ENCODE peak calls at places on chromosome 20, in six cellular contexts. B is stomach; G is Peyer's patch; S is naive thymus-derived CD4-positive, alpha-beta T cell; Z is CD8-positive, alpha-beta memory T cell; Y is left ventricle myocardium inferior. T is an unnamed sample.

GRCh38 chr20:3863317-3863716 is 16.7 kb downstream of the MAVS start:
- DNase-seq in S (no peak), Z (no peak), B (no peak), Y (no peak), G (no peak), T (no peak)

GRCh38 chr20:50192364-50193168 is 1.9 kb downstream of the CEBPB start:
- DNase-seq in G (peak), Y (peak), B (peak), Z (peak), S (peak), T (peak)

GRCh38 chr20:57619053-57619831 is 984 bp downstream of the ZBP1 start:
- DNase-seq in Z (peak), S (peak), G (peak), Y (peak), B (peak), T (no peak)

GRCh38 chr20:41524980-41525613 is 93.1 kb downstream of the CHD6 start:
- DNase-seq in Z (no peak), G (no peak), B (peak), Y (peak), S (no peak), T (peak)

GRCh38 chr20:23049933-23050838 is 714 bp upstream of the THBD start:
- DNase-seq in Y (peak), Z (no peak), S (no peak), G (no peak), B (peak), T (peak)

GRCh38 chr20:1935696-1936366 is 40.6 kb downstream of the SIRPA start:
- DNase-seq in S (no peak), B (no peak), Z (no peak), G (no peak), Y (peak), T (peak)

GRCh38 chr20:39576786-39577185 is 614.6 kb downstream of the DHX35 start:
- DNase-seq in S (no peak), B (no peak), Z (no peak), G (no peak), Y (no peak), T (no peak)

GRCh38 chr20:49560186-49560585 is 7.8 kb downstream of the PTGIS start:
- DNase-seq in G (no peak), B (no peak), Z (no peak), S (peak), Y (no peak), T (no peak)

GRCh38 chr20:48298851-48299484 is 513.7 kb upstream of the SULF2 start:
- DNase-seq in S (no peak), B (no peak), G (no peak), Z (no peak), Y (no peak), T (no peak)

GRCh38 chr20:39910536-39910935 is 778.5 kb downstream of the MAFB start:
- DNase-seq in Y (peak), G (no peak), B (no peak), S (no peak), Z (no peak), T (peak)

GRCh38 chr20:57469418-57470211 is 55.3 kb downstream of the CTCFL start:
- DNase-seq in Z (no peak), G (no peak), B (no peak), S (no peak), Y (peak), T (peak)

GRCh38 chr20:49567421-49568256 is at the start of gene PTGIS:
- DNase-seq in Z (no peak), S (no peak), G (no peak), B (peak), Y (no peak), T (no peak)

GRCh38 chr20:3628502-3629314 is 34.5 kb downstream of the GFRA4 start:
- DNase-seq in Y (no peak), S (no peak), B (no peak), G (no peak), Z (no peak), T (no peak)

GRCh38 chr20:4135385-4136077 is 120.2 kb upstream of the RNF24 start:
- DNase-seq in Y (no peak), S (no peak), B (peak), Z (no peak), G (no peak), T (no peak)

GRCh38 chr20:32582659-32583580 is 2.2 kb downstream of the NOL4L start:
- DNase-seq in S (peak), Y (peak), B (no peak), G (no peak), Z (no peak), T (peak)

GRCh38 chr20:50269111-50270033 is 78.7 kb downstream of the CEBPB start:
- DNase-seq in Y (no peak), G (no peak), Z (no peak), B (no peak), S (no peak), T (no peak)

GRCh38 chr20:21184810-21185209 is 58.9 kb downstream of the KIZ start:
- DNase-seq in S (no peak), G (no peak), Y (no peak), B (no peak), Z (no peak), T (no peak)

GRCh38 chr20:5270608-5271007 is 46.1 kb downstream of the PROKR2 start:
- DNase-seq in G (no peak), Z (no peak), Y (no peak), S (no peak), B (no peak), T (no peak)

GRCh38 chr20:59836768-59837167 is 96.7 kb downstream of the SYCP2 start:
- DNase-seq in Z (no peak), G (no peak), B (no peak), S (no peak), Y (no peak), T (peak)

GRCh38 chr20:19909696-19910095 is 107.5 kb upstream of the NAA20 start:
- DNase-seq in Z (no peak), S (no peak), B (peak), Y (peak), G (no peak), T (peak)

GRCh38 chr20:58433029-58433657 is 44.1 kb downstream of the VAPB start:
- DNase-seq in Y (no peak), Z (no peak), S (no peak), G (no peak), B (no peak), T (no peak)

GRCh38 chr20:18793625-18794427 is 19.8 kb upstream of the SCP2D1 start:
- DNase-seq in Z (peak), Y (peak), S (peak), B (peak), G (peak), T (peak)

GRCh38 chr20:56779452-56780143 is 150.5 kb downstream of the TFAP2C start:
- DNase-seq in B (no peak), Y (no peak), G (no peak), S (no peak), Z (no peak), T (no peak)

GRCh38 chr20:36439040-36439730 is 102.1 kb upstream of the MYL9 start:
- DNase-seq in G (peak), B (peak), S (peak), Z (peak), Y (peak), T (peak)

GRCh38 chr20:24993337-24994185 is 1.0 kb upstream of the APMAP start:
- DNase-seq in Z (no peak), S (no peak), B (no peak), G (no peak), Y (no peak), T (no peak)

GRCh38 chr20:59632426-59633113 is 28.2 kb downstream of the PHACTR3 start:
- DNase-seq in S (no peak), G (no peak), B (peak), Z (no peak), Y (no peak), T (no peak)

GRCh38 chr20:60013296-60014142 is 55.3 kb downstream of the CDH26 start:
- DNase-seq in Y (no peak), S (no peak), Z (no peak), G (no peak), B (no peak), T (no peak)

GRCh38 chr20:47328841-47329448 is 27.6 kb downstream of the ZMYND8 start:
- DNase-seq in B (peak), G (no peak), Z (no peak), Y (no peak), S (no peak), T (no peak)

GRCh38 chr20:48690888-48691287 is 136.9 kb downstream of the PREX1 start:
- DNase-seq in Y (no peak), B (no peak), Z (no peak), S (no peak), G (no peak), T (peak)

GRCh38 chr20:17849901-17850673 is 118.5 kb downstream of the SNX5 start:
- DNase-seq in G (no peak), B (peak), Z (no peak), Y (peak), S (no peak), T (peak)

GRCh38 chr20:31496761-31497295 is 17.4 kb upstream of the HM13 start:
- DNase-seq in G (no peak), B (no peak), Z (no peak), Y (peak), S (no peak), T (peak)

GRCh38 chr20:56554869-56555268 is 21.8 kb downstream of the FAM209B start:
- DNase-seq in S (no peak), Z (no peak), B (no peak), G (no peak), Y (no peak), T (no peak)

GRCh38 chr20:50308513-50309279 is 118.1 kb downstream of the CEBPB start:
- DNase-seq in G (peak), Z (no peak), B (peak), S (no peak), Y (peak), T (peak)

GRCh38 chr20:24789877-24790276 is 159.2 kb upstream of the CST7 start:
- DNase-seq in S (no peak), G (no peak), Y (no peak), B (no peak), Z (no peak), T (no peak)

GRCh38 chr20:20407891-20408805 is 40.2 kb downstream of the INSM1 start:
- DNase-seq in Y (no peak), B (no peak), G (no peak), Z (no peak), S (no peak), T (no peak)

GRCh38 chr20:16491277-16491912 is 81.9 kb downstream of the KIF16B start:
- DNase-seq in Z (no peak), G (no peak), B (no peak), Y (no peak), S (no peak), T (peak)

GRCh38 chr20:42544926-42545325 is 644.8 kb downstream of the PTPRT start:
- DNase-seq in G (no peak), Y (no peak), S (no peak), Z (no peak), B (peak), T (no peak)

GRCh38 chr20:20680991-20681508 is 31.4 kb downstream of the RALGAPA2 start:
- DNase-seq in Z (no peak), G (no peak), Y (no peak), B (no peak), S (no peak), T (no peak)

GRCh38 chr20:12053348-12053747 is 135.7 kb downstream of the BTBD3 start:
- DNase-seq in S (no peak), Y (no peak), Z (no peak), G (no peak), B (no peak), T (no peak)
- H3K27ac ChIP-seq in S (no peak), Y (no peak), Z (no peak), G (no peak), B (no peak), T (no peak)

GRCh38 chr20:45416917-45417316 is 976 bp downstream of the PIGT start:
- DNase-seq in G (no peak), S (no peak), B (no peak), Y (no peak), Z (no peak), T (no peak)
- H3K4me3 ChIP-seq in G (peak), S (peak), B (peak), Y (peak), Z (peak), T (no peak)

DNA sequence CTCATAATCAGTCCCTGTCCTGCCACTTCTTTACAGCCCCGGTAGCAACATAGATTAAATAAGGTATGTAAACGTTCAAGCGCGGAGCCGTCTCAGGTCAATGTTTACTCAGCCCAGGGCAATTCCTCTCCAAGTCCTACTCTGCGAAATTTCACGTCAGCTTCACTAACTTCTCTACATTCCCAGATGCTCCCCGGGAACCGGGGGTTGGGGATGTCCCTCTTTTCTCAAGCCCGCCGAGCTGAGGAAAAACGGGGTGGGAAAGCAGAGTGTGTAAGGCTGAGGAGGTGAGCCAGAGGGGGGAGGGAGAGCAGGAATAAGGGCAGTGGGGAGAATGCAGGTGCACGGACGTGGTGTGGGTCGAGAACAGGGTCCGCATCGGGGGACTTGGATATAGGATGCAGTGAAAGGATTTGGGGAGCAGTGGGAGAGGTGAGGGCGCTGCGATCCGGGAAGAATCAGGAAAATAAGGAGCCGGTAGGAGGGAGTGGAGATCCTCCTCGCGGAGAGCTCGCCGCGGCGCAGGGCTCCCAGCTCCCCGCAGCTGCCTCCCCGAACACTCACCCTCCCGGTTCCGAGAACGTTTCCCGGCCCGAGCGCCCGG is 469 bp upstream of the TP53INP2 start:
- DNase-seq in B (peak), G (peak), Z (no peak), S (peak), Y (no peak), T (peak)
- H3K27ac ChIP-seq in B (peak), G (peak), Z (peak), S (peak), Y (peak), T (peak)

GRCh38 chr20:62601172-62601571 is 41.1 kb upstream of the SLCO4A1 start:
- DNase-seq in S (no peak), B (no peak), G (no peak), Z (no peak), Y (no peak), T (no peak)

GRCh38 chr20:62603907-62604785 is 38.2 kb upstream of the SLCO4A1 start:
- DNase-seq in Z (no peak), B (no peak), G (no peak), Y (no peak), S (no peak), T (no peak)

GRCh38 chr20:62602550-62602949 is 39.8 kb upstream of the SLCO4A1 start:
- DNase-seq in S (peak), G (no peak), Y (peak), Z (peak), B (peak), T (no peak)

GRCh38 chr20:62604796-62605195 is 37.5 kb upstream of the SLCO4A1 start:
- DNase-seq in G (no peak), Y (no peak), Z (no peak), B (no peak), S (no peak), T (no peak)

GRCh38 chr20:62603021-62603906 is 39.0 kb upstream of the SLCO4A1 start:
- DNase-seq in Y (peak), G (peak), B (peak), S (peak), Z (peak), T (peak)
- H3K4me3 ChIP-seq in Y (no peak), G (peak), B (peak), S (peak), Z (peak), T (no peak)

DNA sequence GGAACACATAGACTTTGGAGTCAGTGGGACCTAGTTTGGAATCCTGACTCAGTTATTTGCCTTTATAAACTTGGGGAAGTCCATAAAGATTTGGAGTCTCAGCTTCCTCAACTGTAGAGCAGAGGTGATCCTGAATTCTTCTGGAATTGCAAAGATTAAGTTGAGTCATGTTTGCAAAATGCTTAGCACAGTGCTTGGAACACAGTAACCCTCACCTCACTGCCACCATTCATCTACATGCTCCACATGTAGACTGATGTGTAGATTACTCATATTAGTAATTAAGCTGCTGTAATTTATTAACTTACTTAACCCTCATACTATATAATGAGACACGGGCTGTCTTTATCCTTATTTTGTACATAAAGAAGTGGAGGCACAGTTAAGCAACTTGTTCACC is 61.4 kb downstream of the LAMP5 start:
- DNase-seq in Y (no peak), Z (no peak), B (no peak), S (no peak), G (no peak), T (no peak)
- H3K27ac ChIP-seq in Y (no peak), Z (no peak), B (no peak), S (no peak), G (no peak), T (no peak)

GRCh38 chr20:37901280-37901666 is 1.7 kb upstream of the VSTM2L start:
- DNase-seq in Y (no peak), Z (no peak), B (no peak), G (no peak), S (no peak), T (no peak)

GRCh38 chr20:37904008-37904675 is 1.2 kb downstream of the VSTM2L start:
- DNase-seq in Y (no peak), Z (no peak), S (no peak), G (no peak), B (no peak), T (peak)

GRCh38 chr20:37903317-37904007 is 535 bp downstream of the VSTM2L start:
- DNase-seq in S (peak), Y (no peak), Z (no peak), B (no peak), G (no peak), T (no peak)

GRCh38 chr20:37902504-37903313 is at the start of gene VSTM2L:
- DNase-seq in G (no peak), Y (no peak), Z (no peak), S (peak), B (peak), T (peak)

DNA sequence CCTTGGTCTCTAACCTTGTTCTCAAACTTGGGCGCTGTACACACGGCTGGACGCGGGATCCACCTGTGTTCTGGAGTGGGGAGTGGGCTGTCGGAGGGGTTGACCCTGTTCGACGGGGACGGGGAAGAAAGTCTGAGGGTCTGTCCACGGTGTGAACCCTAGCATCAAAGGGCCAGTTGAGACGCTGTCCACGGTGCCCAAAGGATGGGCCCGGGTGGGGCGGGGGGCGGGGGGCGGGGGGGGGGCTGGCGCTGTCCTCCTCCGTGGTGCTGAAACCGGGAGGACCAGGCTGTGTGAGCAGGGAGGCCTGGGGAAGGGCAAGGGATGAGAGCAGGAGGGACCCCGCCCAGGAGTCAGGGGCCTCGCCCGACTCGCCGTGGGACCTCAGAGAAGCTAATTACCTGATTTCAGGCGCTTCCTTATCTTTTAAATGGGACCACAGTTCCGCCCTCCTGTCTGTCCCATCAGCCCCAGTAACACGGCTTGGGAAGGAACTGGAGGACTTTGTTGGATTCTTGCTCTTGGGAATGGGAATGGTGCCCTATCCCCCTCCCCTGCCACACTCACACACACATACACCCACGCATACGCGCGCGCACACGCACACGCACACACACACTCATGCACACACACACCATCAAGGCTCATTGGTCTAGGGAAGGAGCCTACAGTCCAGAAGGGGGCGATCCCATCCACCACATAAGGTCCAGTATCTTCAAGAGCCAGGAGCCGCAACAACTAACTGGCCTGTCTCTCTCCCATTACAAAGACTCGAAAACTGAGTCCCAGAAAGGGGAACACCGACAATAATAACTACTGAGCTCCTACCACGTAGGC is 1.0 kb upstream of the VSTM2L start:
- DNase-seq in B (peak), Y (no peak), S (no peak), G (peak), Z (no peak), T (peak)
- H3K4me3 ChIP-seq in B (peak), Y (peak), S (no peak), G (no peak), Z (no peak), T (peak)

DNA sequence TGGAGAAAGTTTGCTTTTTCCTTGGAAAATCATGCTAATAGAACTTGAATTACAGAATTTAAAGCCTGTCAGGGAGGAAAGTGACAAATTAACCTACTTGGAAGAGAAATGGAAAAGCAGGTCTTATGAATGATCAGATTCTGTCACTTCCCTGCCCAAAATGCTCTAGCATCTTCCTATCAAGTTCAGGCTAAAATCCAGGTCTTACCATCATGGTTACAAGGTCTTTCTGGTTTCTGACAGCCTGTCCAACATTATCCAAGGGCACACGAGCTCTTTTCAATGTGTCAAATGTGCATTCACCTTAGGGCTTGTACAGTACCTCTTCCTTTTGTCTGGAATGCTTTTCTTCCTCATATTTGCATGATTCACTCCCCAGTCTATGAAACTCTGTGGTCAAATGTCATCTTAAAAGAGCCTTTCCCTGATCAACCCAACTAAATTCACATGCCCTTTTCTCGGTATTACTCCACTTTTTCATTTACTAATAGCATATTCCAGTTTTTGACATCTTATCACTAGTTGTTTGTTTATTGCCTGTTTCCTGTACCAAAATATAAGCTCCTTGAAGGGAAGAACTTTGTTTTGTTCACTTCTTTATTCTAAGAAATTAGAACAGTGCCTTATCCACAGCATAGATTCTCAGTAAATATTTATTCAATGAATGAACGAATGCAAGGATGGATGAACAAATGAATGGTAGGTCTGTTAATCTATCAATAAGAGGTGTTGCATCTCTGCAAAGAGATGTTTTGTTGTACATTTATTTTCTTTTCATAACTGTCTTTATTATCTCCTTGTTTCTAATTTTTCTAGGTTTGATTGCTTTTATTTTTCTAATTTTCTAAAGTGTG is 139.5 kb downstream of the BCAS1 start:
- DNase-seq in G (no peak), B (no peak), S (no peak), Y (no peak), Z (no peak), T (no peak)
- H3K27ac ChIP-seq in G (peak), B (no peak), S (no peak), Y (no peak), Z (no peak), T (no peak)

GRCh38 chr20:61230-61629 is 26.2 kb upstream of the DEFB125 start:
- DNase-seq in S (no peak), B (no peak), Y (no peak), Z (no peak), G (no peak), T (no peak)
- H3K4me3 ChIP-seq in S (no peak), B (no peak), Y (no peak), Z (no peak), G (no peak), T (no peak)

T was measured in testis.